ENCODE peak calls at places on chromosomes 2 and 18, in eight cellular contexts. One of them, this sample, is unnamed. For H3K27me3, the result is how much of the 10 kb centered on the place peaks cover.

GRCh38 chr18:48640566-48641270 is 101.9 kb downstream of the CTIF start:
- DNase-seq in ovary: no peak
- DNase-seq in right lobe of liver: no peak
- DNase-seq in spleen: no peak
- DNase-seq in vagina: no peak
- DNase-seq in body of pancreas: no peak
- DNase-seq in tibial nerve: no peak
- DNase-seq in prostate gland: no peak
- DNase-seq in this sample: no peak

GRCh38 chr2:207503234-207503633 is 26.5 kb upstream of the CREB1 start:
- DNase-seq in ovary: no peak
- DNase-seq in vagina: no peak
- DNase-seq in body of pancreas: no peak
- DNase-seq in tibial nerve: no peak
- DNase-seq in right lobe of liver: no peak
- DNase-seq in prostate gland: no peak
- DNase-seq in spleen: no peak
- DNase-seq in this sample: no peak

GRCh38 chr2:45072862-45073237 is 63.6 kb upstream of the SIX2 start:
- DNase-seq in tibial nerve: no peak
- DNase-seq in body of pancreas: no peak
- DNase-seq in vagina: no peak
- DNase-seq in spleen: no peak
- DNase-seq in prostate gland: no peak
- DNase-seq in right lobe of liver: no peak
- DNase-seq in ovary: no peak
- DNase-seq in this sample: no peak

GRCh38 chr2:203826704-203827103 is 40.9 kb upstream of the CTLA4 start:
- DNase-seq in tibial nerve: no peak
- DNase-seq in spleen: no peak
- DNase-seq in right lobe of liver: no peak
- DNase-seq in vagina: no peak
- DNase-seq in ovary: no peak
- DNase-seq in body of pancreas: no peak
- DNase-seq in prostate gland: no peak
- DNase-seq in this sample: no peak

GRCh38 chr18:32480581-32480980 is 9.9 kb upstream of the GAREM1 start:
- DNase-seq in tibial nerve: no peak
- DNase-seq in body of pancreas: no peak
- DNase-seq in right lobe of liver: no peak
- DNase-seq in vagina: no peak
- DNase-seq in spleen: no peak
- DNase-seq in ovary: no peak
- DNase-seq in prostate gland: no peak
- DNase-seq in this sample: no peak

GRCh38 chr2:196384729-196385128 is 213.4 kb upstream of the STK17B start:
- DNase-seq in spleen: no peak
- DNase-seq in tibial nerve: no peak
- DNase-seq in vagina: no peak
- DNase-seq in ovary: no peak
- DNase-seq in right lobe of liver: no peak
- DNase-seq in prostate gland: no peak
- DNase-seq in body of pancreas: no peak
- DNase-seq in this sample: no peak

GRCh38 chr2:10709290-10709939 is 12.0 kb upstream of the ATP6V1C2 start:
- DNase-seq in spleen: peak
- DNase-seq in body of pancreas: no peak
- DNase-seq in prostate gland: no peak
- DNase-seq in ovary: no peak
- DNase-seq in vagina: no peak
- DNase-seq in tibial nerve: no peak
- DNase-seq in right lobe of liver: peak
- DNase-seq in this sample: no peak

GRCh38 chr18:45416168-45416567 is 199.1 kb upstream of the SLC14A2 start:
- DNase-seq in tibial nerve: no peak
- DNase-seq in right lobe of liver: no peak
- DNase-seq in vagina: no peak
- DNase-seq in spleen: no peak
- DNase-seq in ovary: no peak
- DNase-seq in body of pancreas: peak
- DNase-seq in prostate gland: peak
- DNase-seq in this sample: no peak

GRCh38 chr2:216012133-216012829 is 1.1 kb downstream of the MREG start:
- DNase-seq in vagina: peak
- DNase-seq in ovary: no peak
- DNase-seq in right lobe of liver: no peak
- DNase-seq in prostate gland: no peak
- DNase-seq in body of pancreas: no peak
- DNase-seq in spleen: no peak
- DNase-seq in tibial nerve: no peak
- DNase-seq in this sample: no peak

GRCh38 chr2:109719871-109720270 is 74.2 kb upstream of the RGPD5 start:
- DNase-seq in prostate gland: peak
- DNase-seq in tibial nerve: no peak
- DNase-seq in right lobe of liver: no peak
- DNase-seq in body of pancreas: no peak
- DNase-seq in ovary: peak
- DNase-seq in vagina: peak
- DNase-seq in spleen: no peak
- DNase-seq in this sample: peak

GRCh38 chr2:133802366-133802765 is 234.1 kb upstream of the NCKAP5 start:
- DNase-seq in body of pancreas: no peak
- DNase-seq in vagina: no peak
- DNase-seq in prostate gland: no peak
- DNase-seq in spleen: no peak
- DNase-seq in tibial nerve: no peak
- DNase-seq in ovary: no peak
- DNase-seq in right lobe of liver: no peak
- DNase-seq in this sample: no peak

GRCh38 chr2:39334978-39335377 is 91.2 kb upstream of the CDKL4 start:
- DNase-seq in prostate gland: no peak
- DNase-seq in ovary: no peak
- DNase-seq in body of pancreas: no peak
- DNase-seq in spleen: no peak
- DNase-seq in vagina: no peak
- DNase-seq in right lobe of liver: no peak
- DNase-seq in tibial nerve: no peak
- DNase-seq in this sample: no peak

GRCh38 chr2:183014005-183014404 is 24.3 kb downstream of the NCKAP1 start:
- DNase-seq in ovary: no peak
- DNase-seq in tibial nerve: no peak
- DNase-seq in spleen: no peak
- DNase-seq in vagina: no peak
- DNase-seq in prostate gland: no peak
- DNase-seq in right lobe of liver: no peak
- DNase-seq in body of pancreas: no peak
- DNase-seq in this sample: no peak

GRCh38 chr18:54149078-54149697 is 75.3 kb downstream of the MBD2 start:
- DNase-seq in right lobe of liver: no peak
- DNase-seq in tibial nerve: no peak
- DNase-seq in ovary: no peak
- DNase-seq in spleen: no peak
- DNase-seq in prostate gland: no peak
- DNase-seq in body of pancreas: no peak
- DNase-seq in vagina: no peak
- DNase-seq in this sample: no peak

GRCh38 chr2:9069496-9069991 is 66.1 kb upstream of the MBOAT2 start:
- DNase-seq in body of pancreas: no peak
- DNase-seq in spleen: no peak
- DNase-seq in vagina: no peak
- DNase-seq in prostate gland: no peak
- DNase-seq in right lobe of liver: no peak
- DNase-seq in ovary: no peak
- DNase-seq in tibial nerve: no peak
- DNase-seq in this sample: no peak

GRCh38 chr2:119790466-119790865 is 30.7 kb downstream of the PTPN4 start:
- DNase-seq in tibial nerve: no peak
- DNase-seq in ovary: no peak
- DNase-seq in right lobe of liver: no peak
- DNase-seq in spleen: no peak
- DNase-seq in prostate gland: no peak
- DNase-seq in body of pancreas: no peak
- DNase-seq in vagina: no peak
- DNase-seq in this sample: no peak

GRCh38 chr2:215901796-215902195 is 111.6 kb downstream of the MREG start:
- DNase-seq in right lobe of liver: no peak
- DNase-seq in spleen: no peak
- DNase-seq in vagina: no peak
- DNase-seq in tibial nerve: no peak
- DNase-seq in prostate gland: no peak
- DNase-seq in ovary: no peak
- DNase-seq in body of pancreas: no peak
- DNase-seq in this sample: no peak

GRCh38 chr2:97969466-97970067 is 26.2 kb downstream of the TMEM131 start:
- DNase-seq in prostate gland: no peak
- DNase-seq in right lobe of liver: no peak
- DNase-seq in spleen: no peak
- DNase-seq in vagina: no peak
- DNase-seq in tibial nerve: no peak
- DNase-seq in ovary: no peak
- DNase-seq in body of pancreas: no peak
- DNase-seq in this sample: no peak

GRCh38 chr2:222054813-222055212 is 244.0 kb downstream of the PAX3 start:
- DNase-seq in ovary: no peak
- DNase-seq in spleen: no peak
- DNase-seq in body of pancreas: no peak
- DNase-seq in right lobe of liver: no peak
- DNase-seq in vagina: no peak
- DNase-seq in prostate gland: no peak
- DNase-seq in tibial nerve: no peak
- DNase-seq in this sample: no peak

GRCh38 chr2:134429886-134430285 is 176.0 kb downstream of the MGAT5 start:
- DNase-seq in tibial nerve: no peak
- DNase-seq in right lobe of liver: no peak
- DNase-seq in spleen: no peak
- DNase-seq in body of pancreas: no peak
- DNase-seq in prostate gland: no peak
- DNase-seq in ovary: no peak
- DNase-seq in vagina: no peak
- DNase-seq in this sample: no peak

GRCh38 chr2:64640153-64641044 is 13.3 kb downstream of the SERTAD2 start:
- DNase-seq in body of pancreas: no peak
- DNase-seq in tibial nerve: no peak
- DNase-seq in vagina: no peak
- DNase-seq in right lobe of liver: no peak
- DNase-seq in prostate gland: no peak
- DNase-seq in spleen: no peak
- DNase-seq in ovary: no peak
- DNase-seq in this sample: no peak

GRCh38 chr2:104434363-104434792 is 419.5 kb upstream of the POU3F3 start:
- DNase-seq in right lobe of liver: peak
- DNase-seq in spleen: no peak
- DNase-seq in vagina: no peak
- DNase-seq in tibial nerve: no peak
- DNase-seq in body of pancreas: peak
- DNase-seq in ovary: no peak
- DNase-seq in prostate gland: peak
- DNase-seq in this sample: no peak

GRCh38 chr2:3493610-3493997 is 25.7 kb downstream of the ADI1 start:
- DNase-seq in vagina: no peak
- DNase-seq in body of pancreas: no peak
- DNase-seq in spleen: no peak
- DNase-seq in ovary: peak
- DNase-seq in tibial nerve: no peak
- DNase-seq in right lobe of liver: no peak
- DNase-seq in prostate gland: no peak
- DNase-seq in this sample: no peak

GRCh38 chr2:224398289-224398688 is 3.6 kb downstream of the FAM124B start:
- DNase-seq in ovary: no peak
- DNase-seq in tibial nerve: no peak
- DNase-seq in right lobe of liver: no peak
- DNase-seq in prostate gland: no peak
- DNase-seq in body of pancreas: no peak
- DNase-seq in spleen: no peak
- DNase-seq in vagina: no peak
- DNase-seq in this sample: no peak

GRCh38 chr2:216833076-216833475 is 26.8 kb downstream of the TNP1 start:
- DNase-seq in prostate gland: no peak
- DNase-seq in right lobe of liver: no peak
- DNase-seq in ovary: no peak
- DNase-seq in body of pancreas: no peak
- DNase-seq in tibial nerve: peak
- DNase-seq in vagina: no peak
- DNase-seq in spleen: no peak
- DNase-seq in this sample: no peak

GRCh38 chr2:224357098-224357901 is 44.6 kb downstream of the FAM124B start:
- DNase-seq in body of pancreas: peak
- DNase-seq in right lobe of liver: no peak
- DNase-seq in vagina: no peak
- DNase-seq in tibial nerve: no peak
- DNase-seq in ovary: peak
- DNase-seq in spleen: no peak
- DNase-seq in prostate gland: peak
- DNase-seq in this sample: no peak

GRCh38 chr2:171754254-171754939 is 67.1 kb downstream of the DYNC1I2 start:
- DNase-seq in spleen: no peak
- DNase-seq in right lobe of liver: no peak
- DNase-seq in ovary: no peak
- DNase-seq in vagina: no peak
- DNase-seq in tibial nerve: no peak
- DNase-seq in prostate gland: no peak
- DNase-seq in body of pancreas: no peak
- DNase-seq in this sample: no peak

GRCh38 chr2:199464614-199465352 is 7.0 kb upstream of the SATB2 start:
- DNase-seq in tibial nerve: no peak
- DNase-seq in prostate gland: no peak
- DNase-seq in right lobe of liver: no peak
- DNase-seq in body of pancreas: no peak
- DNase-seq in spleen: no peak
- DNase-seq in vagina: no peak
- DNase-seq in ovary: no peak
- DNase-seq in this sample: no peak
- H3K27me3 ChIP-seq in tibial nerve: half or more
- H3K27me3 ChIP-seq in prostate gland: under half
- H3K27me3 ChIP-seq in right lobe of liver: half or more
- H3K27me3 ChIP-seq in body of pancreas: under half
- H3K27me3 ChIP-seq in spleen: under half
- H3K27me3 ChIP-seq in vagina: under half
- H3K27me3 ChIP-seq in ovary: under half
- H3K27me3 ChIP-seq in this sample: half or more

GRCh38 chr2:96546321-96546720 is 9.8 kb downstream of the ARID5A start:
- DNase-seq in prostate gland: no peak
- DNase-seq in ovary: no peak
- DNase-seq in tibial nerve: no peak
- DNase-seq in right lobe of liver: no peak
- DNase-seq in body of pancreas: no peak
- DNase-seq in spleen: peak
- DNase-seq in vagina: no peak
- DNase-seq in this sample: no peak
- TF ChIP-seq POLR2A in prostate gland: no peak
- TF ChIP-seq POLR2A in ovary: no peak
- TF ChIP-seq POLR2A in tibial nerve: no peak
- TF ChIP-seq POLR2A in right lobe of liver: no peak
- TF ChIP-seq POLR2A in body of pancreas: no peak
- TF ChIP-seq POLR2A in spleen: no peak
- TF ChIP-seq POLR2A in vagina: no peak
- TF ChIP-seq POLR2A in this sample: no peak

GRCh38 chr2:219332542-219332941 is at the start of gene RESP18:
- DNase-seq in spleen: no peak
- DNase-seq in tibial nerve: no peak
- DNase-seq in body of pancreas: no peak
- DNase-seq in right lobe of liver: no peak
- DNase-seq in ovary: no peak
- DNase-seq in vagina: no peak
- DNase-seq in prostate gland: no peak
- DNase-seq in this sample: no peak
- H3K27me3 ChIP-seq in spleen: under half
- H3K27me3 ChIP-seq in tibial nerve: half or more
- H3K27me3 ChIP-seq in body of pancreas: under half
- H3K27me3 ChIP-seq in right lobe of liver: under half
- H3K27me3 ChIP-seq in ovary: under half
- H3K27me3 ChIP-seq in vagina: under half
- H3K27me3 ChIP-seq in prostate gland: under half
- H3K27me3 ChIP-seq in this sample: under half

GRCh38 chr18:55588001-55588875 is at the start of gene TCF4:
- DNase-seq in prostate gland: peak
- DNase-seq in tibial nerve: peak
- DNase-seq in ovary: peak
- DNase-seq in body of pancreas: peak
- DNase-seq in vagina: no peak
- DNase-seq in right lobe of liver: peak
- DNase-seq in spleen: peak
- DNase-seq in this sample: peak
- TF ChIP-seq POLR2A in prostate gland: no peak
- TF ChIP-seq POLR2A in tibial nerve: no peak
- TF ChIP-seq POLR2A in ovary: no peak
- TF ChIP-seq POLR2A in body of pancreas: no peak
- TF ChIP-seq POLR2A in vagina: no peak
- TF ChIP-seq POLR2A in right lobe of liver: no peak
- TF ChIP-seq POLR2A in spleen: no peak
- TF ChIP-seq POLR2A in this sample: peak